ENCODE peak calls at places on chromosomes 6 and 20, in six cellular contexts. U is heart right ventricle, F is DMS153, D is lower leg skin, A is BJ, W is EL. H is an unnamed sample.
A peak's percentile ranks its signal among the peaks of the same experiment; 100 is the strongest.

GRCh38 chr20:58001381-58001780 is 227.1 kb downstream of the ANKRD60 start:
- DNase-seq in U (no peak), F (no peak), D (no peak), A (no peak), W (no peak), H (no peak)

GRCh38 chr20:6007094-6007528 is 46.7 kb downstream of the LRRN4 start:
- DNase-seq in U (no peak), F (no peak), D (no peak), A (no peak), W (peak; percentile 18), H (no peak)

GRCh38 chr6:33288942-33289783 is at the start of the genes PFDN6 and WDR46:
- DNase-seq in U (peak; percentile 57), F (peak; percentile 84), D (peak; percentile 88), A (peak; percentile 80), W (peak; percentile 92), H (peak; percentile 87)

GRCh38 chr20:44501448-44501847 is 20.4 kb downstream of the SERINC3 start:
- DNase-seq in U (no peak), F (no peak), D (no peak), A (peak; percentile 47), W (peak; percentile 97), H (peak; percentile 55)

GRCh38 chr20:34701405-34702085 is 2.6 kb upstream of the TP53INP2 start:
- DNase-seq in U (no peak), F (no peak), D (no peak), A (no peak), W (no peak), H (no peak)

GRCh38 chr6:88599561-88599960 is 363.9 kb downstream of the RNGTT start:
- DNase-seq in U (no peak), F (no peak), D (no peak), A (no peak), W (no peak), H (no peak)

GRCh38 chr6:166738778-166739654 is 112.0 kb upstream of the RPS6KA2 start:
- DNase-seq in U (no peak), F (no peak), D (no peak), A (no peak), W (no peak), H (no peak)

GRCh38 chr6:34523441-34524206 is 32.5 kb downstream of the SPDEF start:
- DNase-seq in U (no peak), F (no peak), D (no peak), A (no peak), W (no peak), H (no peak)

GRCh38 chr6:17744019-17744756 is 37.5 kb upstream of the NUP153 start:
- DNase-seq in U (no peak), F (no peak), D (no peak), A (no peak), W (no peak), H (no peak)

GRCh38 chr6:7528565-7528964 is 12.9 kb upstream of the DSP start:
- DNase-seq in U (no peak), F (no peak), D (no peak), A (peak; percentile 62), W (peak; percentile 85), H (peak; percentile 68)

GRCh38 chr6:28885149-28885738 is 38.5 kb downstream of the TRIM27 start:
- DNase-seq in U (no peak), F (no peak), D (no peak), A (no peak), W (no peak), H (no peak)

GRCh38 chr6:168123165-168123911 is 44.3 kb upstream of the FRMD1 start:
- DNase-seq in U (no peak), F (no peak), D (peak; percentile 9), A (no peak), W (no peak), H (no peak)

GRCh38 chr20:64161595-64162238 is 2.5 kb upstream of the MYT1 start:
- DNase-seq in U (peak; percentile 37), F (peak; percentile 37), D (no peak), A (no peak), W (peak; percentile 10), H (no peak)

GRCh38 chr20:58811334-58811733 is 39.4 kb downstream of the GNAS-AS1 start:
- DNase-seq in U (no peak), F (no peak), D (no peak), A (no peak), W (no peak), H (no peak)

GRCh38 chr6:157635388-157636244 is 187.4 kb upstream of the SNX9 start:
- DNase-seq in U (no peak), F (no peak), D (no peak), A (no peak), W (no peak), H (no peak)